ENCODE peak calls at places on chromosomes 7 and 10, in four cellular contexts. H, Y, C and L are unnamed samples.

GRCh38 chr7:1697499-1698125 is 27.5 kb downstream of the ELFN1 start:
- DNase-seq in Y (no peak), C (no peak), H (no peak), L (no peak)

GRCh38 chr10:24383681-24384106 is 174.8 kb downstream of the KIAA1217 start:
- DNase-seq in H (peak; percentile 51), Y (peak; percentile 100), C (peak; percentile 70), L (no peak)

GRCh38 chr10:108791794-108792474 is 1131.4 kb downstream of the XPNPEP1 start:
- DNase-seq in C (no peak), H (no peak), Y (no peak), L (no peak)

GRCh38 chr7:23242935-23243334 is 3.6 kb upstream of the GPNMB start:
- DNase-seq in H (no peak), C (no peak), Y (no peak), L (no peak)

GRCh38 chr7:116525913-116526857 is 1.3 kb downstream of the CAV1 start:
- DNase-seq in C (peak; percentile 84), H (peak; percentile 68), Y (peak; percentile 92), L (peak; percentile 74)

GRCh38 chr10:72094574-72094973 is 6.2 kb upstream of the SPOCK2 start:
- DNase-seq in Y (peak; percentile 64), H (no peak), C (no peak), L (no peak)

GRCh38 chr7:37916673-37917660 is at the start of gene SFRP4:
- DNase-seq in H (peak; percentile 61), Y (no peak), C (peak; percentile 42), L (peak; percentile 53)

GRCh38 chr10:85620807-85621206 is 745.8 kb downstream of the GRID1 start:
- DNase-seq in Y (no peak), H (no peak), C (no peak), L (no peak)

GRCh38 chr7:29426587-29426986 is 137.0 kb upstream of the PRR15 start:
- DNase-seq in C (no peak), H (no peak), Y (no peak), L (no peak)

GRCh38 chr7:150716368-150716767 is at the start of gene GIMAP1:
- DNase-seq in Y (no peak), H (no peak), C (no peak), L (no peak)

GRCh38 chr7:135392701-135393100 is 117.2 kb downstream of the CNOT4 start:
- DNase-seq in C (no peak), Y (no peak), H (no peak), L (no peak)

GRCh38 chr7:100839361-100839760 is 12.0 kb upstream of the EPHB4 start:
- DNase-seq in C (no peak), Y (no peak), H (no peak), L (no peak)

GRCh38 chr7:37208528-37208927 is 240.1 kb downstream of the ELMO1 start:
- DNase-seq in C (no peak), H (peak; percentile 28), Y (peak; percentile 93), L (no peak)

GRCh38 chr7:154985230-154985629 is 17.7 kb downstream of the PAXIP1 start:
- DNase-seq in C (no peak), Y (no peak), H (no peak), L (no peak)

GRCh38 chr10:43667317-43667731 is 18.6 kb upstream of the ZNF32 start:
- DNase-seq in Y (peak; percentile 31), C (no peak), H (no peak), L (no peak)

GRCh38 chr10:104318810-104319684 is 19.2 kb downstream of the ITPRIP start:
- DNase-seq in C (no peak), H (no peak), Y (peak; percentile 82), L (no peak)